ENCODE peak calls at places on chromosomes 7 and 10, in nine cellular contexts. X, B, Y, E, Q, P, J, A and H are unnamed samples.
A peak's percentile ranks its signal among the peaks of the same experiment; 100 is the strongest.

GRCh38 chr7:98521089-98521692 is 95.9 kb upstream of the NPTX2 start:
- DNase-seq in X (no peak), B (no peak), Y (no peak), E (no peak), Q (no peak), P (no peak), J (no peak), A (no peak), H (no peak)

GRCh38 chr7:96792115-96792514 is 82.5 kb upstream of the SEM1 start:
- DNase-seq in X (no peak), B (no peak), Y (no peak), E (no peak), Q (no peak), P (no peak), J (no peak), A (no peak), H (no peak)

GRCh38 chr7:109763611-109764010 is 1193.9 kb downstream of the DNAJB9 start:
- DNase-seq in X (no peak), B (peak; percentile 10), Y (no peak), E (no peak), Q (no peak), P (no peak), J (no peak), A (no peak), H (no peak)

GRCh38 chr7:143069912-143070500 is 17.9 kb downstream of the OR6V1 start:
- DNase-seq in X (no peak), B (no peak), Y (no peak), E (no peak), Q (no peak), P (no peak), J (no peak), A (no peak), H (no peak)

GRCh38 chr10:95513941-95514392 is 47.2 kb downstream of the SORBS1 start:
- DNase-seq in X (no peak), B (peak; percentile 68), Y (no peak), E (no peak), Q (no peak), P (no peak), J (peak; percentile 43), A (no peak), H (no peak)

GRCh38 chr10:62153191-62153590 is 115.5 kb downstream of the RTKN2 start:
- DNase-seq in X (no peak), B (peak; percentile 7), Y (no peak), E (no peak), Q (no peak), P (no peak), J (peak; percentile 80), A (no peak), H (no peak)

GRCh38 chr10:69492746-69493462 is 41.6 kb downstream of the TSPAN15 start:
- DNase-seq in X (no peak), B (no peak), Y (no peak), E (no peak), Q (no peak), P (no peak), J (no peak), A (no peak), H (no peak)

GRCh38 chr10:45655219-45655618 is 17.4 kb downstream of the ZFAND4 start:
- DNase-seq in X (no peak), B (no peak), Y (no peak), E (no peak), Q (no peak), P (no peak), J (no peak), A (no peak), H (no peak)

GRCh38 chr10:124741922-124742417 is 2.2 kb downstream of the FAM53B start:
- DNase-seq in X (no peak), B (no peak), Y (no peak), E (peak; percentile 52), Q (no peak), P (no peak), J (no peak), A (no peak), H (no peak)

GRCh38 chr10:48773580-48773979 is 88.9 kb downstream of the WDFY4 start:
- DNase-seq in X (no peak), B (no peak), Y (no peak), E (peak; percentile 23), Q (no peak), P (no peak), J (no peak), A (no peak), H (no peak)

GRCh38 chr10:34049887-34050286 is 715.4 kb upstream of the NRP1 start:
- DNase-seq in X (no peak), B (peak; percentile 38), Y (no peak), E (no peak), Q (no peak), P (no peak), J (peak; percentile 59), A (no peak), H (no peak)

GRCh38 chr10:74786126-74786525 is 40.3 kb upstream of the KAT6B start:
- DNase-seq in X (no peak), B (no peak), Y (no peak), E (no peak), Q (no peak), P (no peak), J (no peak), A (no peak), H (no peak)

GRCh38 chr10:31618541-31619291 is 299.7 kb downstream of the ZEB1 start:
- DNase-seq in X (no peak), B (peak; percentile 76), Y (no peak), E (no peak), Q (no peak), P (peak; percentile 20), J (peak; percentile 74), A (no peak), H (no peak)

GRCh38 chr7:3294432-3295100 is 6.5 kb upstream of the SDK1 start:
- DNase-seq in X (peak; percentile 71), B (no peak), Y (no peak), E (no peak), Q (no peak), P (no peak), J (no peak), A (no peak), H (peak; percentile 42)

GRCh38 chr10:132447446-132448247 is 50.6 kb downstream of the PWWP2B start:
- DNase-seq in X (peak; percentile 75), B (peak; percentile 85), Y (peak; percentile 39), E (peak; percentile 78), Q (no peak), P (peak; percentile 35), J (peak; percentile 71), A (peak; percentile 60), H (no peak)

GRCh38 chr7:39951156-39951942 is 1.3 kb downstream of the CDK13 start:
- DNase-seq in X (peak; percentile 77), B (peak; percentile 62), Y (peak; percentile 47), E (peak; percentile 74), Q (peak; percentile 70), P (peak; percentile 74), J (peak; percentile 53), A (peak; percentile 42), H (peak; percentile 64)

GRCh38 chr10:131260452-131261211 is 50.9 kb downstream of the TCERG1L start:
- DNase-seq in X (no peak), B (no peak), Y (no peak), E (no peak), Q (no peak), P (no peak), J (no peak), A (no peak), H (no peak)

GRCh38 chr10:116891208-116891607 is 41.9 kb downstream of the ENO4 start:
- DNase-seq in X (no peak), B (peak; percentile 94), Y (no peak), E (no peak), Q (no peak), P (no peak), J (peak; percentile 88), A (no peak), H (no peak)

GRCh38 chr7:28686418-28686800 is 271.7 kb downstream of the TRIL start:
- DNase-seq in X (peak; percentile 66), B (peak; percentile 84), Y (no peak), E (no peak), Q (no peak), P (peak; percentile 14), J (peak; percentile 69), A (no peak), H (no peak)

GRCh38 chr10:31942892-31943291 is 14.3 kb upstream of the ARHGAP12 start:
- DNase-seq in X (no peak), B (no peak), Y (peak; percentile 87), E (no peak), Q (no peak), P (no peak), J (no peak), A (no peak), H (no peak)

GRCh38 chr10:14302035-14302434 is 28.7 kb downstream of the FRMD4A start:
- DNase-seq in X (no peak), B (peak; percentile 34), Y (no peak), E (no peak), Q (no peak), P (no peak), J (peak; percentile 37), A (no peak), H (no peak)

GRCh38 chr10:14658331-14659122 is 116.2 kb downstream of the FAM107B start:
- DNase-seq in X (no peak), B (peak; percentile 80), Y (no peak), E (no peak), Q (no peak), P (no peak), J (peak; percentile 54), A (no peak), H (no peak)

GRCh38 chr7:18864967-18865366 is 252.5 kb downstream of the TWIST1 start:
- DNase-seq in X (no peak), B (no peak), Y (no peak), E (no peak), Q (no peak), P (no peak), J (no peak), A (no peak), H (no peak)

GRCh38 chr10:88117869-88118632 is 254.6 kb downstream of the PTEN start:
- DNase-seq in X (peak; percentile 41), B (no peak), Y (no peak), E (no peak), Q (no peak), P (no peak), J (no peak), A (no peak), H (no peak)

GRCh38 chr10:96339956-96340904 is 18.6 kb downstream of the OPALIN start:
- DNase-seq in X (peak; percentile 78), B (peak; percentile 59), Y (peak; percentile 47), E (peak; percentile 79), Q (peak; percentile 52), P (peak; percentile 73), J (peak; percentile 81), A (no peak), H (peak; percentile 76)

GRCh38 chr10:123017421-123018165 is 8.8 kb downstream of the ACADSB start:
- DNase-seq in X (peak; percentile 86), B (no peak), Y (no peak), E (no peak), Q (no peak), P (no peak), J (no peak), A (no peak), H (no peak)

GRCh38 chr10:4807803-4808507 is 18.1 kb upstream of the AKR1E2 start:
- DNase-seq in X (no peak), B (peak; percentile 86), Y (peak; percentile 6), E (no peak), Q (no peak), P (no peak), J (peak; percentile 77), A (no peak), H (no peak)

GRCh38 chr10:72720814-72721665 is 29.1 kb downstream of the MCU start:
- DNase-seq in X (no peak), B (no peak), Y (no peak), E (no peak), Q (no peak), P (no peak), J (no peak), A (no peak), H (no peak)

GRCh38 chr10:131860806-131861440 is 39.9 kb upstream of the PPP2R2D start:
- DNase-seq in X (peak; percentile 55), B (no peak), Y (no peak), E (no peak), Q (no peak), P (no peak), J (no peak), A (no peak), H (peak; percentile 5)

GRCh38 chr7:129037585-129037984 is 17.3 kb downstream of the TNPO3 start:
- DNase-seq in X (no peak), B (no peak), Y (no peak), E (no peak), Q (no peak), P (no peak), J (no peak), A (no peak), H (no peak)

GRCh38 chr7:69374036-69374420 is 224.2 kb upstream of the AUTS2 start:
- DNase-seq in X (no peak), B (no peak), Y (no peak), E (no peak), Q (no peak), P (no peak), J (peak; percentile 70), A (no peak), H (no peak)